ENCODE peak calls at places on chromosomes 3 and 15, in four cellular contexts. N, R, E and K are unnamed samples. For H3K9me3 and H3K4me1, the result is how much of the 10 kb centered on the place peaks cover.

GRCh38 chr3:39427506-39427905 is 21.0 kb downstream of the RPSA start:
- DNase-seq in N (no peak), R (no peak), E (no peak), K (no peak)

GRCh38 chr3:12869025-12869695 is 27.8 kb upstream of the RPL32 start:
- DNase-seq in N (no peak), R (peak), E (no peak), K (no peak)

GRCh38 chr15:23857028-23857641 is 170.0 kb upstream of the NDN start:
- DNase-seq in N (peak), R (peak), E (no peak), K (peak)

GRCh38 chr3:17411157-17411877 is 331.1 kb downstream of the TBC1D5 start:
- DNase-seq in N (no peak), R (no peak), E (no peak), K (no peak)

GRCh38 chr15:32959077-32959476 is 235.4 kb downstream of the FMN1 start:
- DNase-seq in N (no peak), R (no peak), E (no peak), K (no peak)

GRCh38 chr3:117404153-117404552 is 694.6 kb downstream of the TUSC7 start:
- DNase-seq in N (no peak), R (no peak), E (no peak), K (no peak)

GRCh38 chr3:30161370-30161769 is 445.0 kb upstream of the TGFBR2 start:
- DNase-seq in N (no peak), R (no peak), E (peak), K (no peak)

GRCh38 chr3:128360705-128361271 is 105.9 kb downstream of the DNAJB8 start:
- DNase-seq in N (no peak), R (no peak), E (no peak), K (no peak)

DNA sequence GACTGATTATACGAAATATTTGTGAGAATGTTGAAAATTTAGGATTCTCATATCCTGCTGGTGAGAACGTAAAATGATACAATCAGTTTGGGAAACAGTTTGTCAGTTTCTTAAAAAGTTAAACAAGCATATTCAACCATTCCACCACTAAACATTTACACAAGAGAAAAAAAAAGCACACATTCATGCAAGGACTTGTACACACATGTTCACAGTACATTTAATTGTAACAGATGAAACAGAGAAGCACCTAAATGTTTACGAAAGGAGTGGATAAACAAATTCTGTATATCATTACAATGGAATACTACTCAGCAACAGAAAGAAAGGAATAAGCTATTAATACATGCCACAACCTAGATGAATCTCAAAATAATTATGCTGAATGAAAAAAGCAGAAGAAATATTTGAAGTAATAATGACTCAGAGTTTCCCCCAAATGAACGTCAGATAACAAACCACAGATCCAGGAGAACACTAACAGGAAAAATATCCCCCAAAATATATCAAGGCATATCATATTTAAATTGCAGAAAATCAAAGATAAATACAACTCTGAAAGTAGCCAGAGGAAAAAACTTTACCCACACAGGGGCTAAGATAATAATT is 14.3 kb downstream of the ANKRD28 start:
- DNase-seq in N (peak), R (no peak), E (no peak), K (no peak)
- H3K4me3 ChIP-seq in N (no peak), R (no peak), E (peak), K (no peak)

DNA sequence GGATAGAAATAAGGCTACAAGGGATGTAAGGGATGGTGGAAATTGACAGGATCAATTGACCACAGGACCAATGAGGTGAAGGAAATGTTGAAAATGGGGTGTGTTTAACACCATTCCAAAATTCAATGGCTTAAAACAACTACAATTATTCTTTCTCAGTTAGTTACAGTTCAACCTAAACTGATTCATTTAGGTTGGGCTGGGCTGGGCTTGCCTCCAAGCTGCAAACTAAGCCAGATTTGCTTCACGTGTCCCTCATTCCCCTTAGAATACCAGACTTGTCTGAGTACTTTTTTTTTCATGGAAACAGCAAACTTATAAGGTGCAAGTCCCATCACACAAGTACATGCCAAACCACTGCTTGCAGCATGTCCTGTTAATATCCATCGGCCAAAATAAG is 280.1 kb downstream of the NEK10 start:
- DNase-seq in N (no peak), R (no peak), E (peak), K (no peak)
- H3K9me3 ChIP-seq in N (under half), R (under half), E (under half), K (under half)

DNA sequence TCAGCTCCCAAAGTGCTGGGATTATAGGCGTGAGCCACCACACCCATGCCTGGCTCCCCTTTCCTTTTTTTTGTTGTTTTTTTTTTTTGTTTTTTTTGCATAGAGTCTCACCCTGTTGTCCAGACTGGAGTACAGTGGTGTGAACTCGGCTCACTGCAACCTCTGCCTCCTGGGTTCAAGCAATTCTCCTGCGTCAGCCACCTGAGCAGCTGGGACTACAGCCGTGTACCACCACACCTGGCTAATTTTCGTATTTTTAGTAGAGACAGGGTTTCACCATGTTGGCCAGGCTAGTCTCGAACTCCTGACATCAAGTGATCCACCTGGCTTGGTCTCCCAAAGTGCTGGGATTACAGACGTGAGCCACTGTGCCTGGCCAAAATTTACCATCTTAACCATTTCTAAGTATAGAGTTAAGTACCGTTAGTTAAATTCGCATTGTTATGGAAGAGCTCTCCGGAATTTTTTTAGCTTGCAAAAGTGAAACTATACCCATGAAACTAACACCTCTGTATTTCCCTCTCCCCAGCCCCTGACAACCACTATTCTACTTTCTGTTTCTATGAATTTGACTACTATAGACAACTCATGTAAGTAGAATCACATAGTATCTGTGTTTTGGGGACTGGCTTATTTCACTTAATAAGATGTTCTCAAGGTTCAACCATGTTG is 70.9 kb upstream of the C15orf39 start:
- DNase-seq in N (no peak), R (no peak), E (no peak), K (no peak)
- H3K4me1 ChIP-seq in N (under half), R (under half), E (under half), K (under half)

GRCh38 chr3:49649576-49649975 is 24.6 kb upstream of the APEH start:
- DNase-seq in N (no peak), R (no peak), E (no peak), K (no peak)

GRCh38 chr3:49650651-49651050 is 23.5 kb upstream of the APEH start:
- DNase-seq in N (no peak), R (no peak), E (no peak), K (no peak)

GRCh38 chr3:49650177-49650576 is 24.0 kb upstream of the APEH start:
- DNase-seq in N (no peak), R (no peak), E (no peak), K (no peak)

GRCh38 chr3:49647741-49648140 is 26.4 kb upstream of the APEH start:
- DNase-seq in N (no peak), R (peak), E (no peak), K (no peak)

GRCh38 chr3:49648354-49649057 is 25.6 kb upstream of the APEH start:
- DNase-seq in N (no peak), R (no peak), E (no peak), K (no peak)
- H3K4me3 ChIP-seq in N (no peak), R (no peak), E (no peak), K (no peak)

DNA sequence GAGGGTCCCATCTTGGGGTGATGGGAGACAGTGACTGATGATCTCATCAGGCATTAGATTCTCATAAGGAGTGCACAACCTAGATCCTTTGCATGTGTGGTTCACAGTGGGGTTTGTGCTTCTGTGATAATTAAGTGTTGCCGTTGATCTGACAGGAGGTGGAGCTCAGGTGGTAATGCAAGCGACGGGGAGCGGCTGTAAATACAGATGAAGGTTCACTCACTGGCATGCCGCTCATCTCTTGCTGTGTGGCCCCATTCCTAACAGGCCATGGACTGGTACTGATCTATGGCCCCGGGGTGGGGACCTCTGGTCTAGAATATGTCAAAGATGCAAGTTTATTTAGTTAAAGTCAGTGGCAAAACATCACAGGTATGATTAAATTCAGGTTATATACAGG is 8.7 kb downstream of the MEF2A start:
- DNase-seq in N (no peak), R (no peak), E (no peak), K (no peak)
- H3K9me3 ChIP-seq in N (under half), R (under half), E (under half), K (under half)